ENCODE peak calls at places on chromosomes 7 and 10, in ten cellular contexts. N is transverse colon; L is CD8-positive, alpha-beta memory T cell; H is PC-3; W is psoas muscle; R is astrocyte; T is GM23248; P is tibial artery; E is thoracic aorta; Q is SJSA1. A is an unnamed sample.

GRCh38 chr7:155997431-155998327 is 185.4 kb upstream of the SHH start:
- DNase-seq in W (no peak), L (no peak), R (no peak), E (no peak), T (no peak), Q (peak; percentile 34), P (no peak), H (no peak), N (no peak), A (no peak)

GRCh38 chr10:59880976-59881510 is 25.3 kb downstream of the CCDC6 start:
- DNase-seq in Q (no peak), L (peak; percentile 39), H (no peak), T (no peak), P (no peak), N (no peak), W (no peak), E (no peak), R (no peak), A (no peak)

GRCh38 chr7:38142736-38143135 is 35.3 kb upstream of the STARD3NL start:
- DNase-seq in R (no peak), E (no peak), H (no peak), T (no peak), W (no peak), L (no peak), N (no peak), Q (no peak), P (no peak), A (no peak)

GRCh38 chr10:124539935-124540641 is 78.5 kb downstream of the LHPP start:
- DNase-seq in E (no peak), Q (no peak), P (peak; percentile 38), T (peak; percentile 66), H (peak; percentile 24), R (no peak), L (peak; percentile 59), N (peak; percentile 67), W (peak; percentile 88), A (peak; percentile 70)

GRCh38 chr7:25926009-25926408 is 226.0 kb upstream of the NFE2L3 start:
- DNase-seq in N (peak; percentile 19), L (no peak), W (no peak), R (peak; percentile 14), Q (no peak), E (no peak), T (peak; percentile 28), H (peak; percentile 19), P (no peak), A (no peak)

GRCh38 chr10:124645496-124646095 is 98.6 kb downstream of the FAM53B start:
- DNase-seq in Q (no peak), H (no peak), R (no peak), T (no peak), L (no peak), W (no peak), P (no peak), E (no peak), N (no peak), A (no peak)

GRCh38 chr10:22803201-22803895 is 89.0 kb upstream of the PIP4K2A start:
- DNase-seq in R (peak; percentile 76), W (no peak), H (peak; percentile 51), T (peak; percentile 75), N (no peak), Q (no peak), P (no peak), L (no peak), E (no peak), A (no peak)

GRCh38 chr10:127293640-127294039 is 97.2 kb upstream of the INSYN2A start:
- DNase-seq in L (peak; percentile 76), W (no peak), P (no peak), H (no peak), R (no peak), Q (no peak), N (no peak), E (no peak), T (no peak), A (no peak)

GRCh38 chr7:44772440-44772839 is 23.8 kb downstream of the ZMIZ2 start:
- DNase-seq in H (no peak), T (no peak), N (no peak), Q (no peak), E (no peak), L (no peak), W (no peak), P (no peak), R (no peak), A (no peak)

GRCh38 chr7:44772867-44773266 is 23.6 kb upstream of the PPIA start:
- DNase-seq in T (no peak), H (no peak), N (no peak), E (no peak), R (no peak), W (no peak), Q (no peak), L (no peak), P (no peak), A (no peak)

GRCh38 chr7:44769381-44770209 is 20.9 kb downstream of the ZMIZ2 start:
- DNase-seq in N (peak; percentile 44), R (peak; percentile 57), H (no peak), Q (no peak), W (no peak), T (peak; percentile 71), E (no peak), P (no peak), L (peak; percentile 50), A (peak; percentile 27)

GRCh38 chr7:44768663-44769361 is 20.2 kb downstream of the ZMIZ2 start:
- DNase-seq in L (no peak), H (no peak), W (no peak), P (no peak), E (no peak), T (no peak), N (no peak), R (no peak), Q (no peak), A (no peak)

DNA sequence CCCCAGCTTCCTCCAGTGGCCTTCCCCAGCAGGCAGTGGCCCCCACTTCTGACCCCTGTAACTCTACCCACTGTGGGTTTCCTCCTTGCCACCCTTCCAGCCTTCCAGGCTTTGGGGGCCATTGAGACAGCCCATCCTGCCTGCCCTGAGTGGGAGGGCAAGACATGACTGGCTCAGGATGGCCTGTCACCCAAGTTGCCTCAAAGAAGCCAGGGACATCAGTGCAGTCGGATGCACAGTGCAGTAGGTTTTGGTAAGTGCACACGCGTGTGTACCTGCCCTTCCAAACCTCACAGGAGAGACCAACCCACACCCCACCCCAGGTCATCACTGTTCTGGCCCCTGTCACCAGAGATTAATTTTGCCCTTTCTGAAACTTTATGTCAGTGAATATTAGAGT is 22.7 kb downstream of the ZMIZ2 start:
- DNase-seq in Q (no peak), H (no peak), R (no peak), W (no peak), T (no peak), E (no peak), N (no peak), P (no peak), L (no peak), A (no peak)
- H3K27ac ChIP-seq in Q (no peak overlapping the region), H (no peak overlapping the region), R (no peak overlapping the region), W (no peak overlapping the region), T (no peak overlapping the region), E (no peak overlapping the region), N (no peak overlapping the region), P (no peak overlapping the region), L (no peak overlapping the region), A (no peak overlapping the region)

GRCh38 chr7:150402671-150403321 is 23.7 kb downstream of the ZNF775 start:
- DNase-seq in P (no peak), R (no peak), N (peak; percentile 70), H (no peak), W (peak; percentile 23), E (no peak), T (no peak), L (no peak), Q (no peak), A (no peak)

GRCh38 chr7:150401424-150401790 is 22.3 kb downstream of the ZNF775 start:
- DNase-seq in P (no peak), L (no peak), T (no peak), N (no peak), H (no peak), E (no peak), W (no peak), R (no peak), Q (no peak), A (no peak)

GRCh38 chr7:150403376-150404171 is 24.4 kb downstream of the ZNF775 start:
- DNase-seq in Q (no peak), E (no peak), P (no peak), W (peak; percentile 34), R (no peak), T (no peak), H (no peak), N (peak; percentile 15), L (no peak), A (no peak)

GRCh38 chr7:150400779-150401423 is 21.8 kb downstream of the ZNF775 start:
- DNase-seq in L (no peak), W (no peak), E (no peak), Q (peak; percentile 28), N (peak; percentile 6), R (no peak), H (no peak), P (no peak), T (no peak), A (no peak)

GRCh38 chr7:150401861-150402631 is 22.9 kb downstream of the ZNF775 start:
- DNase-seq in L (no peak), P (no peak), T (no peak), W (no peak), H (no peak), R (no peak), N (no peak), E (no peak), Q (no peak), A (no peak)
- H3K4me1 ChIP-seq in L (peaks cover 27% of the 10 kb centered on the region), P (no peaks in the 10 kb centered on the region), T (peaks cover 26% of the 10 kb centered on the region), W (peaks cover 4% of the 10 kb centered on the region), H (peaks cover 29% of the 10 kb centered on the region), R (peaks cover 16% of the 10 kb centered on the region), N (peaks cover 40% of the 10 kb centered on the region), E (peaks cover 25% of the 10 kb centered on the region), Q (peaks cover 37% of the 10 kb centered on the region), A (peaks cover 26% of the 10 kb centered on the region)

GRCh38 chr10:110373059-110373458 is 68.3 kb upstream of the SMNDC1 start:
- DNase-seq in H (no peak), P (no peak), L (no peak), T (no peak), R (peak; percentile 19), E (no peak), N (no peak), Q (no peak), W (no peak), A (no peak)

GRCh38 chr10:110372656-110373055 is 67.9 kb upstream of the SMNDC1 start:
- DNase-seq in Q (no peak), H (peak; percentile 57), P (no peak), T (no peak), N (no peak), E (no peak), W (no peak), R (peak; percentile 65), L (no peak), A (no peak)

GRCh38 chr10:110375121-110375520 is 70.4 kb upstream of the SMNDC1 start:
- DNase-seq in Q (no peak), P (no peak), N (no peak), L (no peak), T (no peak), H (no peak), W (no peak), E (no peak), R (no peak), A (no peak)

GRCh38 chr10:110376021-110376773 is 71.5 kb upstream of the SMNDC1 start:
- DNase-seq in P (no peak), L (no peak), T (no peak), R (no peak), H (no peak), E (no peak), W (no peak), N (no peak), Q (no peak), A (peak; percentile 61)

GRCh38 chr10:110373857-110374654 is 69.3 kb upstream of the SMNDC1 start:
- DNase-seq in N (no peak), L (no peak), H (no peak), Q (no peak), W (no peak), T (no peak), R (no peak), P (no peak), E (no peak), A (no peak)
- H3K27ac ChIP-seq in N (no peak overlapping the region), L (no peak overlapping the region), H (no peak overlapping the region), Q (no peak overlapping the region), W (no peak overlapping the region), T (no peak overlapping the region), R (no peak overlapping the region), P (no peak overlapping the region), E (no peak overlapping the region), A (no peak overlapping the region)

GRCh38 chr7:18509491-18509890 is 13.9 kb downstream of the HDAC9 start:
- DNase-seq in N (no peak), R (no peak), T (no peak), L (no peak), E (no peak), P (no peak), H (no peak), W (no peak), Q (no peak), A (no peak)

GRCh38 chr7:18505870-18506460 is 10.4 kb downstream of the HDAC9 start:
- DNase-seq in N (no peak), P (no peak), H (no peak), T (peak; percentile 89), Q (peak; percentile 59), W (no peak), R (peak; percentile 69), L (no peak), E (no peak), A (no peak)

GRCh38 chr7:18504965-18505364 is 9.4 kb downstream of the HDAC9 start:
- DNase-seq in Q (no peak), T (no peak), E (no peak), H (no peak), R (no peak), N (no peak), L (no peak), P (no peak), W (no peak), A (no peak)

GRCh38 chr7:18511351-18511750 is 15.8 kb downstream of the HDAC9 start:
- DNase-seq in T (no peak), P (no peak), H (no peak), Q (no peak), R (no peak), E (no peak), W (no peak), L (no peak), N (no peak), A (no peak)

DNA sequence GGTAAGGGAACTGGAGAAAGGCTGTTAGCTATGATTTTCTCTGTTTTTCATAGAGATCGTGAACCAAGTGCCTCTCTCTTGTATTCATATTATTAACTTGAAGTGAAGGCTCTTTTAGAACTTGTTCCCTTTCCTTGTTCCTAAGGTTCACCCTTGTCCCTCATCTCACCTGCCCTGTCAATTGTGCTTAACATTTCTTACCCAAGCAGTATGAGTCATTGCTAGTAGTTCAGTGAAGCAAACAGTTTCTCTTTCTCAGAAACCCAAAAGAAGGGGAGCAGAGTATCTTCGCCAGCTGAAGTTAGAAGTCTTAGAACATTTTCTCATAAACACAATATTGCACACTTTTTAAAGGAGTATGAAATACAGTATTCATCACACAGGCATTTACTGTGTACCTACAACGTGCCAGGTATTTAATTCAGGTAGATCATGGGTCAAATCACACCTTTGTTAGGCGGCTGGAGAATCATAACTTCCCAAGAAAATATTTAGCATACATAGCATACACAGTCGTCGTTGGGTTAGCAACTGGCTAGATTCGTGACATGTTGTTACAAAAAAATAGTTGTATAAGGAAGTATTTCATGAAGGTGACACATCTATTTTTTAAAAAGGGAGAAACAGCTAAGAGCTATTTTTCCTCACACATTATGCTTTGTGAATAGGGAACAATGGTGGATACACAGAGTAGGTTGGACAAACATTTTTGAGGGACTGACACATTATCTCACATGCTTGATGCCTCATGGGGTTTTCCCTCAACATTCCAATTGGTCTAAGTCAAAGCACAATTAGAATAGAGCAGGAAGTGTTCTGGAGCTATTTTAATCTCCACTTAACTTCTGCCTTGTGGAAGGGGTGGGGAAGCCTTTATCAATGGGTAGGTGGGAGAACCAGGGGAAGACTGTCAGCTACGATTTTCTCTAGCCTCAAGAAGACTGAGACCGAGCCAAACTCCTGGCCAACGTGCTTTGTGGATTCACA is 13.2 kb downstream of the HDAC9 start:
- DNase-seq in L (no peak), H (peak; percentile 92), N (no peak), P (no peak), T (peak; percentile 95), E (no peak), W (no peak), R (peak; percentile 98), Q (peak; percentile 88), A (peak; percentile 43)
- H3K4me1 ChIP-seq in L (no peaks in the 10 kb centered on the region), H (peaks cover 38% of the 10 kb centered on the region), N (peaks cover 10% of the 10 kb centered on the region), P (no peaks in the 10 kb centered on the region), T (peaks cover 55% of the 10 kb centered on the region), E (peaks cover 55% of the 10 kb centered on the region), W (peaks cover 60% of the 10 kb centered on the region), R (peaks cover 34% of the 10 kb centered on the region), Q (peaks cover 43% of the 10 kb centered on the region), A (peaks cover 49% of the 10 kb centered on the region)